ENCODE peak calls at places on chromosome 15, in five cellular contexts. One of them, this sample, is unnamed.

GRCh38 chr15:88699861-88700260 is 61.0 kb downstream of the ISG20 start:
- DNase-seq in AG09309: no peak
- DNase-seq in mammary epithelial cell: no peak
- DNase-seq in DND-41: no peak
- DNase-seq in stomach: no peak
- DNase-seq in this sample: no peak

GRCh38 chr15:57376695-57377477 is 581 bp downstream of the CGNL1 start:
- DNase-seq in AG09309: no peak
- DNase-seq in mammary epithelial cell: peak
- DNase-seq in DND-41: no peak
- DNase-seq in stomach: no peak
- DNase-seq in this sample: no peak

GRCh38 chr15:82662641-82663040 is 15.5 kb upstream of the CPEB1 start:
- DNase-seq in AG09309: no peak
- DNase-seq in mammary epithelial cell: no peak
- DNase-seq in DND-41: no peak
- DNase-seq in stomach: no peak
- DNase-seq in this sample: no peak

GRCh38 chr15:75835990-75836952 is 7.0 kb upstream of the UBE2Q2 start:
- DNase-seq in AG09309: no peak
- DNase-seq in mammary epithelial cell: no peak
- DNase-seq in DND-41: no peak
- DNase-seq in stomach: no peak
- DNase-seq in this sample: no peak

GRCh38 chr15:36399276-36399675 is 180.2 kb upstream of the CDIN1 start:
- DNase-seq in AG09309: no peak
- DNase-seq in mammary epithelial cell: no peak
- DNase-seq in DND-41: no peak
- DNase-seq in stomach: no peak
- DNase-seq in this sample: no peak

GRCh38 chr15:44298878-44299277 is 10.4 kb downstream of the GOLM2 start:
- DNase-seq in AG09309: no peak
- DNase-seq in mammary epithelial cell: no peak
- DNase-seq in DND-41: no peak
- DNase-seq in stomach: no peak
- DNase-seq in this sample: no peak

GRCh38 chr15:86063328-86064180 is 16.1 kb upstream of the AGBL1 start:
- DNase-seq in AG09309: no peak
- DNase-seq in mammary epithelial cell: no peak
- DNase-seq in DND-41: no peak
- DNase-seq in stomach: no peak
- DNase-seq in this sample: no peak

GRCh38 chr15:65082303-65082958 is 5.9 kb downstream of the KBTBD13 start:
- DNase-seq in AG09309: no peak
- DNase-seq in mammary epithelial cell: no peak
- DNase-seq in DND-41: peak
- DNase-seq in stomach: no peak
- DNase-seq in this sample: no peak

GRCh38 chr15:41104234-41104633 is 11.8 kb downstream of the INO80 start:
- DNase-seq in AG09309: no peak
- DNase-seq in mammary epithelial cell: peak
- DNase-seq in DND-41: no peak
- DNase-seq in stomach: no peak
- DNase-seq in this sample: no peak

GRCh38 chr15:51736646-51737537 is 563 bp downstream of the LYSMD2 start:
- DNase-seq in AG09309: no peak
- DNase-seq in mammary epithelial cell: no peak
- DNase-seq in DND-41: peak
- DNase-seq in stomach: peak
- DNase-seq in this sample: peak

GRCh38 chr15:33132722-33133345 is 61.7 kb downstream of the FMN1 start:
- DNase-seq in AG09309: peak
- DNase-seq in mammary epithelial cell: peak
- DNase-seq in DND-41: peak
- DNase-seq in stomach: no peak
- DNase-seq in this sample: no peak

GRCh38 chr15:36029606-36030005 is 483.6 kb upstream of the DPH6 start:
- DNase-seq in AG09309: peak
- DNase-seq in mammary epithelial cell: no peak
- DNase-seq in DND-41: no peak
- DNase-seq in stomach: no peak
- DNase-seq in this sample: no peak

GRCh38 chr15:70195171-70195807 is 97.6 kb upstream of the TLE3 start:
- DNase-seq in AG09309: no peak
- DNase-seq in mammary epithelial cell: peak
- DNase-seq in DND-41: no peak
- DNase-seq in stomach: no peak
- DNase-seq in this sample: no peak

GRCh38 chr15:74610302-74610951 is 5.2 kb upstream of the CLK3 start:
- DNase-seq in AG09309: no peak
- DNase-seq in mammary epithelial cell: no peak
- DNase-seq in DND-41: no peak
- DNase-seq in stomach: no peak
- DNase-seq in this sample: no peak

GRCh38 chr15:44713006-44713966 is 2.0 kb downstream of the B2M start:
- DNase-seq in AG09309: no peak
- DNase-seq in mammary epithelial cell: peak
- DNase-seq in DND-41: no peak
- DNase-seq in stomach: no peak
- DNase-seq in this sample: no peak

GRCh38 chr15:72865486-72865885 is 81.9 kb upstream of the ADPGK start:
- DNase-seq in AG09309: no peak
- DNase-seq in mammary epithelial cell: no peak
- DNase-seq in DND-41: no peak
- DNase-seq in stomach: no peak
- DNase-seq in this sample: no peak

GRCh38 chr15:40235201-40235890 is 3.5 kb upstream of the PAK6 start:
- DNase-seq in AG09309: no peak
- DNase-seq in mammary epithelial cell: no peak
- DNase-seq in DND-41: no peak
- DNase-seq in stomach: no peak
- DNase-seq in this sample: no peak

GRCh38 chr15:94066046-94066445 is 165.3 kb upstream of the MCTP2 start:
- DNase-seq in AG09309: no peak
- DNase-seq in mammary epithelial cell: peak
- DNase-seq in DND-41: no peak
- DNase-seq in stomach: no peak
- DNase-seq in this sample: no peak

GRCh38 chr15:62392411-62392810 is 227.3 kb upstream of the C2CD4B start:
- DNase-seq in AG09309: no peak
- DNase-seq in mammary epithelial cell: no peak
- DNase-seq in DND-41: peak
- DNase-seq in stomach: no peak
- DNase-seq in this sample: no peak

GRCh38 chr15:22918056-22918455 is 62.1 kb downstream of the CYFIP1 start:
- DNase-seq in AG09309: no peak
- DNase-seq in mammary epithelial cell: peak
- DNase-seq in DND-41: no peak
- DNase-seq in stomach: no peak
- DNase-seq in this sample: no peak

GRCh38 chr15:57463360-57463759 is 87.1 kb downstream of the CGNL1 start:
- DNase-seq in AG09309: no peak
- DNase-seq in mammary epithelial cell: no peak
- DNase-seq in DND-41: no peak
- DNase-seq in stomach: peak
- DNase-seq in this sample: no peak

GRCh38 chr15:23857028-23857641 is 170.0 kb upstream of the NDN start:
- DNase-seq in AG09309: no peak
- DNase-seq in mammary epithelial cell: no peak
- DNase-seq in DND-41: peak
- DNase-seq in stomach: peak
- DNase-seq in this sample: no peak

GRCh38 chr15:39874890-39875549 is 45.0 kb downstream of the GPR176 start:
- DNase-seq in AG09309: no peak
- DNase-seq in mammary epithelial cell: peak
- DNase-seq in DND-41: peak
- DNase-seq in stomach: peak
- DNase-seq in this sample: no peak

GRCh38 chr15:89244512-89244869 is 712 bp downstream of the FANCI start:
- DNase-seq in AG09309: no peak
- DNase-seq in mammary epithelial cell: no peak
- DNase-seq in DND-41: no peak
- DNase-seq in stomach: no peak
- DNase-seq in this sample: no peak

GRCh38 chr15:90221251-90221900 is 12.4 kb downstream of the CIB1 start:
- DNase-seq in AG09309: peak
- DNase-seq in mammary epithelial cell: no peak
- DNase-seq in DND-41: peak
- DNase-seq in stomach: peak
- DNase-seq in this sample: no peak

GRCh38 chr15:85582076-85582718 is 201.8 kb downstream of the AKAP13 start:
- DNase-seq in AG09309: no peak
- DNase-seq in mammary epithelial cell: no peak
- DNase-seq in DND-41: no peak
- DNase-seq in stomach: peak
- DNase-seq in this sample: peak

GRCh38 chr15:89401636-89402252 is 67.1 kb upstream of the POLG start:
- DNase-seq in AG09309: no peak
- DNase-seq in mammary epithelial cell: peak
- DNase-seq in DND-41: no peak
- DNase-seq in stomach: no peak
- DNase-seq in this sample: no peak

GRCh38 chr15:58285212-58285920 is 146.4 kb upstream of the LIPC start:
- DNase-seq in AG09309: no peak
- DNase-seq in mammary epithelial cell: no peak
- DNase-seq in DND-41: no peak
- DNase-seq in stomach: no peak
- DNase-seq in this sample: no peak

GRCh38 chr15:34621675-34622074 is 38.2 kb upstream of the GOLGA8B start:
- DNase-seq in AG09309: no peak
- DNase-seq in mammary epithelial cell: peak
- DNase-seq in DND-41: no peak
- DNase-seq in stomach: no peak
- DNase-seq in this sample: no peak
- TF ChIP-seq CTCF in AG09309: peak
- TF ChIP-seq CTCF in mammary epithelial cell: peak
- TF ChIP-seq CTCF in DND-41: no peak
- TF ChIP-seq CTCF in stomach: no peak
- TF ChIP-seq CTCF in this sample: no peak

DNA sequence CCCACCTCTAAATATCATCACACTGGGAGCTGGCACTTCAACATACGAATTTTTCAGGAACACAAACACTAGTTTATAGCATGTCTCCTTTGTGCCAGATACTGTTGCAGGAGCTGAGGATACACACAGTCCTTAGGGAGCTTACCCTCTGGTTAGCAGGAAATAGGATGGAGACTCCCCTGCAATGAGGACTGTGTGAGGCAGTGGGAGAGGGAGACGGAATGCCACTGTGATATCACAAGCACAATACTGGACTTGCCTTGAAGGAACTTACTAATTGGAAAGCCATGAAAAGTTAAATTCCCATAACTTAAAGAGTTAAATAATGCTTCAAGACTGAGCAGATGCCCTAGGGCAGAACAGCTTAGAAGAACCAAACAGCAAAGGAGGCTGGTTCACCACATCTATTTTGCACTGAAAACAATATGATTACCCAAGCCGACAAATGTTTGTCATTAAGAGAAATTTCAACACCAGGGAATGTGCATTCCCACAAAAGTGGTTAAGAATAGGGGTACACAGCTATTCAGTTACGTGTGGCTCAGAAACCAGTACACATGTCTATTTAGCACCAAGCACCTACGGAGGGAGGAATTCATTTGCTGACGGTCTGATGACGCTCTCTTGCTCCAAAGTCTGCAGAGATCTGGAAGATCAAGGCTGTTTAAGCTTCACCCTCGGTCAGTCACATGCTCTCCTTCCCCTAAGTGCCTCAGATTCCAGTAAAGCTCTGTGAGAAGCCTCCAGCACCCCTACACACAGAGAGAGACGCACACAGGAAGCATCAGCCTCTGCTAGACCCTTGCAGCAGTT is 5.2 kb downstream of the TBC1D2B start:
- DNase-seq in AG09309: peak
- DNase-seq in mammary epithelial cell: no peak
- DNase-seq in DND-41: no peak
- DNase-seq in stomach: no peak
- DNase-seq in this sample: no peak
- TF ChIP-seq CTCF in AG09309: no peak
- TF ChIP-seq CTCF in mammary epithelial cell: no peak
- TF ChIP-seq CTCF in DND-41: no peak
- TF ChIP-seq CTCF in stomach: no peak
- TF ChIP-seq CTCF in this sample: no peak

GRCh38 chr15:81596159-81596865 is 222.3 kb upstream of the TMC3 start:
- DNase-seq in AG09309: no peak
- DNase-seq in mammary epithelial cell: no peak
- DNase-seq in DND-41: no peak
- DNase-seq in stomach: no peak
- DNase-seq in this sample: no peak
- TF ChIP-seq CTCF in AG09309: no peak
- TF ChIP-seq CTCF in mammary epithelial cell: no peak
- TF ChIP-seq CTCF in DND-41: no peak
- TF ChIP-seq CTCF in stomach: no peak
- TF ChIP-seq CTCF in this sample: no peak

GRCh38 chr15:28923726-28924280 is 38.0 kb downstream of the APBA2 start:
- DNase-seq in AG09309: no peak
- DNase-seq in mammary epithelial cell: no peak
- DNase-seq in DND-41: no peak
- DNase-seq in stomach: no peak
- DNase-seq in this sample: no peak

GRCh38 chr15:28920781-28921331 is 35.1 kb downstream of the APBA2 start:
- DNase-seq in AG09309: no peak
- DNase-seq in mammary epithelial cell: no peak
- DNase-seq in DND-41: no peak
- DNase-seq in stomach: no peak
- DNase-seq in this sample: no peak

GRCh38 chr15:28922712-28923012 is 36.9 kb downstream of the APBA2 start:
- DNase-seq in AG09309: no peak
- DNase-seq in mammary epithelial cell: no peak
- DNase-seq in DND-41: no peak
- DNase-seq in stomach: no peak
- DNase-seq in this sample: no peak

GRCh38 chr15:28921336-28921735 is 35.6 kb downstream of the APBA2 start:
- DNase-seq in AG09309: no peak
- DNase-seq in mammary epithelial cell: no peak
- DNase-seq in DND-41: no peak
- DNase-seq in stomach: no peak
- DNase-seq in this sample: no peak

DNA sequence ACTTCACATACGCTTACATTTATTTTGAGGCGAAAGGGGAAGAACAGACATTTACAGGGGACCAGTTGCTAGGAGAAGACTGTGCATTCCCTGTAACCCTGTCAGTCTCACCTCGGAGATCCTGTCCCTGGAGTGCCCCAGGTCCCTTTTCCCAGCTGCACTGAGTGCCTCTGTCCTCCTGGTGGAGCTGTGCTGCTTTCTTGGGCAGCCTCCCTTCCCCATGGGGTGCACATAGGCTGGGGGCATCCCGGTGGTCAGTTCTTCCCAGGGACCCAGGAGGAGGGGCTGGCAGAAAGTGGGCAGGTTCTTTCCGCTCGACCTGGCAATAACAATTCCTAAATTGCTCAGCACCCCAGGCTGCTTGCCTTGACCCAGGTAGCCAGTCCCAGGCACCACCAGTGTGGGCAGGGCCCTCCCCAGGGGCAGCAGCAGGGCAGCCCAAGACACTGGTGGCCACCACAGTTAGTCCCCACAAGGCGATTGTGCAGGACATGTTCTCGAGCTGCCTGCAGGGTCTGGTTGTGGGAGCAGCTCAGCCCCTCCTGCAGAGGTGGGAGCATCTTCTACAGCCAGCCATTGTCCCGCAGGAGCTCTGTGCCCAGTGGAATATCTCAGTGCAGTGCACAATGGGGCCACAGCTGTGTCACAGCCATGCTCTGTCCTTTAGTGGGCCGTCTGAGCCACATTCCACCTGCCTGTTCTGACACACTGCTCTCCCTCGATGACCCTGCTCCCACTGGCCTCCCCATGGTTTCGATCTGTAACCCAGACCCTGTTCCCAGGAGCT is 36.3 kb downstream of the APBA2 start:
- DNase-seq in AG09309: no peak
- DNase-seq in mammary epithelial cell: no peak
- DNase-seq in DND-41: no peak
- DNase-seq in stomach: no peak
- DNase-seq in this sample: no peak
- TF ChIP-seq CTCF in AG09309: no peak
- TF ChIP-seq CTCF in mammary epithelial cell: no peak
- TF ChIP-seq CTCF in DND-41: peak
- TF ChIP-seq CTCF in stomach: no peak
- TF ChIP-seq CTCF in this sample: no peak